ENCODE peak calls at places on chromosomes 3 and 15, in five cellular contexts. One of them, this sample, is unnamed.

GRCh38 chr3:105842943-105843342 is 25.9 kb downstream of the CBLB start:
- DNase-seq in fibroblast of lung: peak; percentile 58
- DNase-seq in left ventricle myocardium inferior: no peak
- DNase-seq in neural progenitor cell: no peak
- DNase-seq in astrocyte: peak; percentile 47
- DNase-seq in this sample: no peak

GRCh38 chr3:174002543-174002942 is 605.0 kb downstream of the NLGN1 start:
- DNase-seq in fibroblast of lung: no peak
- DNase-seq in left ventricle myocardium inferior: no peak
- DNase-seq in neural progenitor cell: no peak
- DNase-seq in astrocyte: no peak
- DNase-seq in this sample: no peak

GRCh38 chr3:51942603-51943450 is 664 bp downstream of the PARP3 start:
- DNase-seq in left ventricle myocardium inferior: peak; percentile 54
- DNase-seq in fibroblast of lung: peak; percentile 47
- DNase-seq in neural progenitor cell: no peak
- DNase-seq in astrocyte: peak; percentile 25
- DNase-seq in this sample: peak; percentile 54

GRCh38 chr3:68893600-68894239 is 38.6 kb downstream of the TAFA4 start:
- DNase-seq in fibroblast of lung: peak; percentile 65
- DNase-seq in neural progenitor cell: peak; percentile 54
- DNase-seq in astrocyte: peak; percentile 10
- DNase-seq in left ventricle myocardium inferior: no peak
- DNase-seq in this sample: no peak

GRCh38 chr3:12175137-12175593 is 16.5 kb upstream of the TIMP4 start:
- DNase-seq in fibroblast of lung: peak; percentile 19
- DNase-seq in astrocyte: peak; percentile 68
- DNase-seq in left ventricle myocardium inferior: no peak
- DNase-seq in neural progenitor cell: no peak
- DNase-seq in this sample: no peak

GRCh38 chr3:194049394-194049793 is 86.6 kb upstream of the HES1 start:
- DNase-seq in fibroblast of lung: no peak
- DNase-seq in left ventricle myocardium inferior: no peak
- DNase-seq in astrocyte: no peak
- DNase-seq in neural progenitor cell: no peak
- DNase-seq in this sample: no peak

GRCh38 chr3:72617420-72618024 is 230.7 kb downstream of the SHQ1 start:
- DNase-seq in neural progenitor cell: no peak
- DNase-seq in left ventricle myocardium inferior: no peak
- DNase-seq in astrocyte: no peak
- DNase-seq in fibroblast of lung: no peak
- DNase-seq in this sample: no peak

GRCh38 chr3:25911525-25912295 is 121.8 kb downstream of the OXSM start:
- DNase-seq in astrocyte: no peak
- DNase-seq in left ventricle myocardium inferior: no peak
- DNase-seq in fibroblast of lung: no peak
- DNase-seq in neural progenitor cell: no peak
- DNase-seq in this sample: no peak

GRCh38 chr3:64685331-64685799 is 2.4 kb downstream of the ADAMTS9 start:
- DNase-seq in astrocyte: peak; percentile 51
- DNase-seq in left ventricle myocardium inferior: peak; percentile 52
- DNase-seq in neural progenitor cell: no peak
- DNase-seq in fibroblast of lung: peak; percentile 86
- DNase-seq in this sample: peak; percentile 61

GRCh38 chr3:27688053-27688452 is 34.1 kb downstream of the EOMES start:
- DNase-seq in astrocyte: no peak
- DNase-seq in fibroblast of lung: no peak
- DNase-seq in neural progenitor cell: no peak
- DNase-seq in left ventricle myocardium inferior: no peak
- DNase-seq in this sample: no peak

GRCh38 chr15:95594496-95594895 is 736.0 kb upstream of the NR2F2 start:
- DNase-seq in left ventricle myocardium inferior: no peak
- DNase-seq in neural progenitor cell: no peak
- DNase-seq in astrocyte: no peak
- DNase-seq in fibroblast of lung: no peak
- DNase-seq in this sample: no peak

GRCh38 chr3:54217828-54218227 is 95.5 kb downstream of the CACNA2D3 start:
- DNase-seq in fibroblast of lung: no peak
- DNase-seq in astrocyte: no peak
- DNase-seq in neural progenitor cell: no peak
- DNase-seq in left ventricle myocardium inferior: no peak
- DNase-seq in this sample: no peak

GRCh38 chr15:66621491-66622467 is 56.0 kb upstream of the LCTL start:
- DNase-seq in left ventricle myocardium inferior: no peak
- DNase-seq in astrocyte: no peak
- DNase-seq in fibroblast of lung: no peak
- DNase-seq in neural progenitor cell: peak; percentile 75
- DNase-seq in this sample: no peak

GRCh38 chr3:38314112-38314766 is 32.1 kb downstream of the SLC22A14 start:
- DNase-seq in left ventricle myocardium inferior: no peak
- DNase-seq in astrocyte: no peak
- DNase-seq in fibroblast of lung: no peak
- DNase-seq in neural progenitor cell: peak; percentile 48
- DNase-seq in this sample: no peak

GRCh38 chr3:10288575-10288960 is 4.2 kb downstream of the GHRL start:
- DNase-seq in astrocyte: no peak
- DNase-seq in neural progenitor cell: no peak
- DNase-seq in left ventricle myocardium inferior: no peak
- DNase-seq in fibroblast of lung: no peak
- DNase-seq in this sample: no peak
- TF ChIP-seq CTCF in astrocyte: no peak
- TF ChIP-seq CTCF in neural progenitor cell: no peak
- TF ChIP-seq CTCF in left ventricle myocardium inferior: no peak
- TF ChIP-seq CTCF in fibroblast of lung: no peak
- TF ChIP-seq CTCF in this sample: no peak

DNA sequence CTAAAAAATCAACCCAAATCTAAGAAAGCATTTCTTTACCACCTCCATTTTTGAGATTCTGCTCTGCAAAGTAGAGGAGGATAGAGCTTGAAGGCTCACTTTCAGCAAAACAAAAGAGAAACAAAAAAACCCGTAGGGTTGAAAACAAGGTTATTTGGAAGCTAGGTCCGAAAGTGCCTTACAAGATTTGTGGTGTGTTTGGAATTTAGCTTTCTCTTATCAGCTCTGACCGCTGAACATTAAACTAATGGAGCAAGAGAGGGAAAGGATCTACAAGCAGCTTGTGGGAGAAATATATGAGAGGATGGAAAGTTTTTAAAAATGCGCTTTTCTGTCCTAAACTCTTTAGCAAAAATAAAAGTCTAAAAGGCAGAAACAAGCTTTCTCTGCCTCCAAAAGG is 545.5 kb downstream of the NTRK3 start:
- DNase-seq in fibroblast of lung: peak; percentile 20
- DNase-seq in astrocyte: peak; percentile 82
- DNase-seq in left ventricle myocardium inferior: no peak
- DNase-seq in neural progenitor cell: no peak
- DNase-seq in this sample: no peak
- H3K4me1 ChIP-seq in fibroblast of lung: no peaks in the 10 kb centered on the region
- H3K4me1 ChIP-seq in astrocyte: no peaks in the 10 kb centered on the region
- H3K4me1 ChIP-seq in left ventricle myocardium inferior: peaks cover 17% of the 10 kb centered on the region
- H3K4me1 ChIP-seq in neural progenitor cell: no peaks in the 10 kb centered on the region
- H3K4me1 ChIP-seq in this sample: peaks cover 11% of the 10 kb centered on the region

GRCh38 chr3:36700537-36701248 is 63.7 kb downstream of the DCLK3 start:
- DNase-seq in neural progenitor cell: peak; percentile 74
- DNase-seq in fibroblast of lung: peak; percentile 84
- DNase-seq in left ventricle myocardium inferior: peak; percentile 36
- DNase-seq in astrocyte: peak; percentile 64
- DNase-seq in this sample: peak; percentile 16
- TF ChIP-seq CTCF in neural progenitor cell: peak; percentile 90
- TF ChIP-seq CTCF in fibroblast of lung: peak; percentile 98
- TF ChIP-seq CTCF in left ventricle myocardium inferior: peak; percentile 81
- TF ChIP-seq CTCF in astrocyte: peak; percentile 99
- TF ChIP-seq CTCF in this sample: peak; percentile 57

DNA sequence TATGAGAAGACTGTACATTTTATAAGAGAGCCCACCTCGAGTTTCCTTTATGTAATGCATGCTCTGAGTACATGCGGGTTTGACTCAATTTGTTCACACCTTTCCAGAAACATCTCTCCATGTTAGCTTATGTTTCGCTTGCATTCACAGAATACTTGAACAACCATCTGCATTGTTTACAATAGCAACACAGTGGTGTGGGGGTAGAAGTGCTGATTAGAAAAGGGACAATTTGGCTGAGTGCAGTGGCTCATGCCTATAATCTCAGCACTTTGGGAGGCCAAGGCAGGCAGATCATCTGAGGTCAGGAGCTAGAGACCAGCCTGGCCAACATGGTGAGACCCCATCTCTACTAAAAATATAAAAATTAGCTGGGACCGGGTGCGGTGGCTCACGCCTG is 60.9 kb downstream of the NCEH1 start:
- DNase-seq in astrocyte: no peak
- DNase-seq in neural progenitor cell: no peak
- DNase-seq in left ventricle myocardium inferior: no peak
- DNase-seq in fibroblast of lung: no peak
- DNase-seq in this sample: no peak
- H3K4me1 ChIP-seq in astrocyte: peaks cover 15% of the 10 kb centered on the region
- H3K4me1 ChIP-seq in neural progenitor cell: no peaks in the 10 kb centered on the region
- H3K4me1 ChIP-seq in left ventricle myocardium inferior: peaks cover 41% of the 10 kb centered on the region
- H3K4me1 ChIP-seq in fibroblast of lung: peaks cover 4% of the 10 kb centered on the region
- H3K4me1 ChIP-seq in this sample: peaks cover 37% of the 10 kb centered on the region

GRCh38 chr3:156630773-156631093 is 43.7 kb upstream of the TIPARP start:
- DNase-seq in fibroblast of lung: no peak
- DNase-seq in left ventricle myocardium inferior: no peak
- DNase-seq in neural progenitor cell: no peak
- DNase-seq in astrocyte: no peak
- DNase-seq in this sample: no peak

GRCh38 chr3:156628836-156629618 is 45.4 kb upstream of the TIPARP start:
- DNase-seq in astrocyte: no peak
- DNase-seq in neural progenitor cell: no peak
- DNase-seq in left ventricle myocardium inferior: no peak
- DNase-seq in fibroblast of lung: no peak
- DNase-seq in this sample: no peak

GRCh38 chr3:156631323-156631722 is 43.1 kb upstream of the TIPARP start:
- DNase-seq in left ventricle myocardium inferior: no peak
- DNase-seq in fibroblast of lung: no peak
- DNase-seq in astrocyte: no peak
- DNase-seq in neural progenitor cell: no peak
- DNase-seq in this sample: no peak

GRCh38 chr3:156628095-156628690 is 46.2 kb upstream of the TIPARP start:
- DNase-seq in fibroblast of lung: no peak
- DNase-seq in astrocyte: peak; percentile 37
- DNase-seq in left ventricle myocardium inferior: no peak
- DNase-seq in neural progenitor cell: no peak
- DNase-seq in this sample: no peak

DNA sequence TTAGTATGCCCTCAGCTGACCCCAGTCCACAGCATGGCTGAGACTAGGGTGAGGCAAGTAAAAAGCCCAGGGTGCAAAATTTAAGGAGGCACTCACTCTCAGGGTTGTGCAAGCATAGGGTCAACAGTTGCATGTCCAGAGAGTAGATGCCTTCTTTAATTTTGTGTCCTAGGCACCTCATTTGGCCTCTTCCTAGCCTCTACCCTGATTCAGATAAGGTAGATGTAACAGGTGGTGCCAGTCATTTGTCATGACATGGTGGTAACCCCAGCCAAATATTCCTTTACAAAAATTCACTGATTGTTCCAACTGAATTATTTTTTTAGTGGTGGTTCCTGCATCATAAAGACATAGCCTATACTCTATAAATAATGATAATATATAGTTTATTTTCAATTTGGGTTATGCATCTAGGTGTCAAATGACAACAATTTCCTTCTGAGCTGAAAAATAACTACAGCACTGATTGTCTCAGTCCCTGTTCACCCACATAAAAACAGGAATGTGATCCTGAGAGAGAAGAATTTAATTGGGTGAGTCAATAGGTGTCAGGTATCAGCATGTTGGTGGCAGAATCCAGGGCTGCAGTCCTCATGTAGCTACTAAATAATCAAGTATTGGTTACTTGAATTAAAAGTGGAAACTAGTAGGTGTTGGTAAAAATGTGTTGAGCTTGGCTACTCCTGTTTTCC is 44.2 kb upstream of the TIPARP start:
- DNase-seq in neural progenitor cell: peak; percentile 19
- DNase-seq in left ventricle myocardium inferior: no peak
- DNase-seq in astrocyte: peak; percentile 67
- DNase-seq in fibroblast of lung: no peak
- DNase-seq in this sample: no peak
- TF ChIP-seq CTCF in neural progenitor cell: no peak
- TF ChIP-seq CTCF in left ventricle myocardium inferior: no peak
- TF ChIP-seq CTCF in astrocyte: no peak
- TF ChIP-seq CTCF in fibroblast of lung: no peak
- TF ChIP-seq CTCF in this sample: no peak

DNA sequence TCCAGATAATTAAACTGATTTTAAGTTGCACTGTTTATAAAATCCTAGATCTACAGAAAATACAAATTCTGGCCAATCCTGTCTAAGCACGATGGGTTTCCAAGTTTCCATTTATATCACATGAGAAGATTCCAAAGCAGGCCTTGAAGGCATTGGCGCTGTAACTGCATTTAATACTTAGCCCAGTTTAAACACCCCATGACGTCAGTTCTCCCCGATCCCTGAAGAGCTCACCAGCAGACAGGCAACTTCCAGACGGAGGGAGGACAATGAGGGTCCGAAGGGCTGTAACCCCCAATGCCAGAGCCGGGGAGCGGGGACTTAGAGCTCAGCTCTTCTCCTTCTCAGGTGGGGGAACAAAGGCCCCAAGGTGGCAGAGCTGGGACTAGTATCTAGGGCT is 117.3 kb downstream of the XXYLT1 start:
- DNase-seq in neural progenitor cell: no peak
- DNase-seq in astrocyte: no peak
- DNase-seq in left ventricle myocardium inferior: no peak
- DNase-seq in fibroblast of lung: peak; percentile 46
- DNase-seq in this sample: no peak
- H3K4me1 ChIP-seq in neural progenitor cell: peaks cover 64% of the 10 kb centered on the region
- H3K4me1 ChIP-seq in astrocyte: peaks cover 60% of the 10 kb centered on the region
- H3K4me1 ChIP-seq in left ventricle myocardium inferior: peaks cover 95% of the 10 kb centered on the region
- H3K4me1 ChIP-seq in fibroblast of lung: peaks cover 54% of the 10 kb centered on the region
- H3K4me1 ChIP-seq in this sample: peaks cover 75% of the 10 kb centered on the region

This sample was measured in heart right ventricle.